ENCODE peak calls at places on chromosomes 16 and 17, in five cellular contexts. D is ascending aorta, K is fibroblast of lung, H is transverse colon, Q is heart left ventricle. Z is an unnamed sample.

GRCh38 chr16:82750078-82750477 is 123.3 kb downstream of the CDH13 start:
- DNase-seq in D (no peak), K (no peak), H (no peak), Q (no peak), Z (no peak)

GRCh38 chr16:8751481-8752311 is 45.7 kb downstream of the TMEM186 start:
- DNase-seq in D (no peak), K (peak; percentile 89), H (no peak), Q (no peak), Z (no peak)

GRCh38 chr17:63918305-63918704 is 334 bp downstream of the GH1 start:
- DNase-seq in D (no peak), K (no peak), H (no peak), Q (no peak), Z (no peak)

GRCh38 chr17:3990391-3991127 is 26.3 kb upstream of the ATP2A3 start:
- DNase-seq in D (no peak), K (peak; percentile 39), H (peak; percentile 3), Q (no peak), Z (no peak)

GRCh38 chr17:65121368-65121767 is 15.8 kb upstream of the RGS9 start:
- DNase-seq in D (no peak), K (no peak), H (no peak), Q (no peak), Z (no peak)

GRCh38 chr16:75279277-75279676 is 27.9 kb upstream of the BCAR1 start:
- DNase-seq in D (no peak), K (no peak), H (no peak), Q (no peak), Z (no peak)

GRCh38 chr16:70407811-70408274 is 31.1 kb downstream of the ST3GAL2 start:
- DNase-seq in D (no peak), K (no peak), H (no peak), Q (no peak), Z (no peak)

GRCh38 chr17:1095093-1095852 is 84.5 kb downstream of the ABR start:
- DNase-seq in D (no peak), K (no peak), H (no peak), Q (peak; percentile 51), Z (no peak)

GRCh38 chr16:26709175-26709574 is 357.6 kb upstream of the C16orf82 start:
- DNase-seq in D (no peak), K (no peak), H (no peak), Q (no peak), Z (no peak)

GRCh38 chr17:47802341-47803022 is 19.1 kb downstream of the OSBPL7 start:
- DNase-seq in D (no peak), K (peak; percentile 20), H (peak; percentile 62), Q (no peak), Z (peak; percentile 50)

GRCh38 chr17:4937553-4937952 is 2.3 kb downstream of the SLC25A11 start:
- DNase-seq in D (no peak), K (no peak), H (no peak), Q (no peak), Z (no peak)

GRCh38 chr17:73151888-73152633 is 12.7 kb upstream of the SSTR2 start:
- DNase-seq in D (no peak), K (no peak), H (no peak), Q (no peak), Z (no peak)

GRCh38 chr17:62840871-62841270 is 32.8 kb upstream of the MARCHF10 start:
- DNase-seq in D (no peak), K (no peak), H (no peak), Q (no peak), Z (no peak)

GRCh38 chr17:21816592-21817567 is 124.6 kb downstream of the KCNJ18 start:
- DNase-seq in D (no peak), K (no peak), H (no peak), Q (no peak), Z (no peak)

GRCh38 chr17:30788918-30789317 is 35.6 kb downstream of the CRLF3 start:
- DNase-seq in D (no peak), K (peak; percentile 63), H (no peak), Q (no peak), Z (no peak)

GRCh38 chr16:3074860-3075545 is 9.6 kb downstream of the IL32 start:
- DNase-seq in D (no peak), K (no peak), H (peak; percentile 63), Q (no peak), Z (peak; percentile 73)

GRCh38 chr16:61900482-61900881 is 135.8 kb downstream of the CDH8 start:
- DNase-seq in D (no peak), K (peak; percentile 56), H (no peak), Q (no peak), Z (no peak)

GRCh38 chr16:17803625-17804410 is 333.1 kb upstream of the XYLT1 start:
- DNase-seq in D (no peak), K (peak; percentile 98), H (no peak), Q (no peak), Z (no peak)

GRCh38 chr16:84111481-84111880 is 5.3 kb downstream of the MBTPS1 start:
- DNase-seq in D (no peak), K (no peak), H (no peak), Q (no peak), Z (no peak)

GRCh38 chr17:2874211-2874686 is 78.0 kb downstream of the RAP1GAP2 start:
- DNase-seq in D (no peak), K (no peak), H (no peak), Q (no peak), Z (no peak)

GRCh38 chr17:78884876-78885667 is 17.9 kb downstream of the CEP295NL start:
- DNase-seq in D (no peak), K (no peak), H (no peak), Q (no peak), Z (no peak)
- H3K27ac ChIP-seq in D (peak overlapping the region; percentile 97), K (peak overlapping the region; percentile 99), H (peak overlapping the region; percentile 90), Q (peak overlapping the region; percentile 95), Z (no peak overlapping the region)

GRCh38 chr16:79642652-79643051 is 42.1 kb upstream of the MAF start:
- DNase-seq in D (no peak), K (no peak), H (no peak), Q (no peak), Z (no peak)

GRCh38 chr16:79639576-79640311 is 39.2 kb upstream of the MAF start:
- DNase-seq in D (no peak), K (no peak), H (no peak), Q (no peak), Z (no peak)

GRCh38 chr16:79635488-79635887 is 35.0 kb upstream of the MAF start:
- DNase-seq in D (no peak), K (no peak), H (no peak), Q (no peak), Z (no peak)

GRCh38 chr16:79638386-79639106 is 38.0 kb upstream of the MAF start:
- DNase-seq in D (no peak), K (no peak), H (no peak), Q (no peak), Z (no peak)
- H3K9me3 ChIP-seq in D (no peaks in the 10 kb centered on the region), K (no peaks in the 10 kb centered on the region), H (no peaks in the 10 kb centered on the region), Q (no peaks in the 10 kb centered on the region), Z (no peaks in the 10 kb centered on the region)

GRCh38 chr17:56173958-56174357 is 20.7 kb downstream of the ANKFN1 start:
- DNase-seq in D (no peak), K (peak; percentile 36), H (no peak), Q (no peak), Z (no peak)

GRCh38 chr17:56173026-56173425 is 19.8 kb downstream of the ANKFN1 start:
- DNase-seq in D (no peak), K (no peak), H (no peak), Q (no peak), Z (no peak)

GRCh38 chr17:56176101-56176500 is 22.8 kb downstream of the ANKFN1 start:
- DNase-seq in D (no peak), K (peak; percentile 73), H (no peak), Q (no peak), Z (no peak)

GRCh38 chr17:56175299-56175935 is 22.1 kb downstream of the ANKFN1 start:
- DNase-seq in D (no peak), K (peak; percentile 43), H (no peak), Q (no peak), Z (no peak)

GRCh38 chr17:56174421-56174820 is 21.1 kb downstream of the ANKFN1 start:
- DNase-seq in D (no peak), K (no peak), H (no peak), Q (no peak), Z (no peak)
- H3K4me1 ChIP-seq in D (no peaks in the 10 kb centered on the region), K (peaks cover 4% of the 10 kb centered on the region), H (no peaks in the 10 kb centered on the region), Q (no peaks in the 10 kb centered on the region), Z (no peaks in the 10 kb centered on the region)

DNA sequence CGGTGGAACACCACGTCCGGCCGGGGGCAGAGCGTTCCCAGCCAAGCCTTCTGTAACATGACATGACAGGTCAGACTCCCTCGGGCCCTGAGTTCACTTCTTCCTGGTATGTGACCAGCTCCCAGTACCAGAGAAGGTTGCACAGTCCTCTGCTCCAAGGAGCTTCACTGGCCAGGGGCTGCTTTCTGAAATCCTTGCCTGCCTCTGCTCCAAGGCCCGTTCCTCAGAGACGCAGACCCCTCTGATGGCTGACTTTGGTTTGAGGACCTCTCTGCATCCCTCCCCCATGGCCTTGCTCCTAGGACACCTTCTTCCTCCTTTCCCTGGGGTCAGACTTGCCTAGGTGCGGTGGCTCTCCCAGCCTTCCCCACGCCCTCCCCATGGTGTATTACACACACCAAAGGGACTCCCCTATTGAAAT is 1.7 kb downstream of the GAA start:
- DNase-seq in D (no peak), K (no peak), H (no peak), Q (no peak), Z (no peak)
- H3K27ac ChIP-seq in D (no peak overlapping the region), K (no peak overlapping the region), H (no peak overlapping the region), Q (no peak overlapping the region), Z (no peak overlapping the region)

GRCh38 chr16:31764103-31764502 is 109.5 kb upstream of the ZNF267 start:
- DNase-seq in D (no peak), K (no peak), H (no peak), Q (no peak), Z (no peak)

DNA sequence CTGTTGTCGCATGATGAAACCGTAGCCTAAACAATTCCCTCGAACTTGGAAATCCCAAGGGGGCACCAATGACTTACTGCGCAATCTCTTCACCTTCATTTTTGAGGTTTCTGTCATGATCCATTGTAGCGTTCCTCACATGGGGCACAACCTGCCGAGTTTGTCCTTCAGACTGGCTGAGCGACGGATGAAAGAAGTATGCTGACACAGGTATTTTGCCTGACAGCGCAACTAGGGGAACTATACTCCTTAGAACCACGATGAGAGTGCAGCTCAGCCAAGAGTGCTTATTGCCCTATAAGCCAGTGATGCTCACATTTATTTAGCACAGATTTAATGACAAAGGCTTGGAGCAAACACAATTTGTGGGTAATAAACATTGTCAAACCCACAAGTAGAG is 106.3 kb upstream of the ZNF267 start:
- DNase-seq in D (no peak), K (no peak), H (no peak), Q (no peak), Z (no peak)
- H3K9me3 ChIP-seq in D (peaks cover 98% of the 10 kb centered on the region), K (no peaks in the 10 kb centered on the region), H (peaks cover 79% of the 10 kb centered on the region), Q (peaks cover 14% of the 10 kb centered on the region), Z (peaks cover 74% of the 10 kb centered on the region)

Z was measured in CD4-positive, CD25-positive, alpha-beta regulatory T cell.